ENCODE peak calls at places on chromosomes 11 and 22, in ten cellular contexts. W is GM23338, O is stomach, R is HCT116, G is K562, S is breast epithelium, D is prostate gland, P is H1, A is endothelial cell of umbilical vein, J is HL-60. Z is an unnamed sample.

GRCh38 chr11:18171377-18172000 is 1.1 kb upstream of the MRGPRX4 start:
- DNase-seq in G (peak), P (no peak), D (no peak), S (no peak), R (peak), W (peak), A (no peak), J (no peak), O (no peak), Z (no peak)

GRCh38 chr22:46613606-46613997 is 6.6 kb upstream of the GRAMD4 start:
- DNase-seq in W (no peak), J (peak), O (no peak), A (peak), G (no peak), D (no peak), P (no peak), S (no peak), R (no peak), Z (peak)

GRCh38 chr22:45880091-45880651 is 96.8 kb downstream of the WNT7B start:
- DNase-seq in W (no peak), J (no peak), R (no peak), S (no peak), O (no peak), P (peak), G (no peak), A (no peak), D (no peak), Z (no peak)

GRCh38 chr11:71129624-71130023 is 122.8 kb downstream of the SHANK2 start:
- DNase-seq in R (no peak), G (no peak), J (no peak), S (no peak), D (no peak), W (no peak), P (no peak), A (no peak), O (no peak), Z (no peak)

GRCh38 chr11:23555085-23555484 is 694.8 kb upstream of the CCDC179 start:
- DNase-seq in R (no peak), A (peak), D (no peak), S (no peak), O (no peak), W (no peak), G (no peak), P (no peak), J (no peak), Z (no peak)

GRCh38 chr11:83681944-83682644 is 395.9 kb upstream of the CCDC90B start:
- DNase-seq in G (no peak), A (no peak), D (peak), R (no peak), P (no peak), S (no peak), W (no peak), O (no peak), J (no peak), Z (no peak)

GRCh38 chr11:76664578-76665061 is 5.9 kb downstream of the LRRC32 start:
- DNase-seq in D (no peak), P (no peak), J (no peak), A (peak), G (peak), W (no peak), O (no peak), R (no peak), S (no peak), Z (peak)

GRCh38 chr11:125402436-125402835 is 93.6 kb downstream of the FEZ1 start:
- DNase-seq in G (no peak), J (no peak), O (no peak), A (peak), R (no peak), P (no peak), D (no peak), W (no peak), S (no peak), Z (no peak)

GRCh38 chr11:122261546-122261945 is 145.5 kb upstream of the BLID start:
- DNase-seq in D (no peak), R (no peak), S (no peak), O (no peak), A (no peak), G (no peak), P (no peak), W (no peak), J (no peak), Z (no peak)

GRCh38 chr22:20483771-20484170 is 11.8 kb downstream of the KLHL22 start:
- DNase-seq in A (no peak), O (no peak), D (no peak), J (no peak), P (no peak), R (no peak), G (no peak), S (no peak), W (no peak), Z (no peak)

GRCh38 chr11:119339581-119340334 is 925 bp downstream of the C1QTNF5 start:
- DNase-seq in S (no peak), G (peak), P (peak), O (peak), J (no peak), W (peak), D (no peak), A (peak), R (no peak), Z (peak)

GRCh38 chr11:119336744-119337469 is 2.6 kb downstream of the RNF26 start:
- DNase-seq in R (no peak), D (no peak), S (no peak), W (no peak), A (no peak), G (no peak), O (no peak), J (no peak), P (no peak), Z (no peak)

GRCh38 chr11:119338946-119339580 is 1.6 kb downstream of the C1QTNF5 start:
- DNase-seq in A (peak), D (no peak), O (no peak), J (no peak), W (peak), R (no peak), P (peak), S (no peak), G (no peak), Z (no peak)

GRCh38 chr11:119337581-119338317 is 2.9 kb downstream of the C1QTNF5 start:
- DNase-seq in D (no peak), W (peak), G (peak), A (peak), O (no peak), P (peak), S (no peak), R (no peak), J (no peak), Z (no peak)

DNA sequence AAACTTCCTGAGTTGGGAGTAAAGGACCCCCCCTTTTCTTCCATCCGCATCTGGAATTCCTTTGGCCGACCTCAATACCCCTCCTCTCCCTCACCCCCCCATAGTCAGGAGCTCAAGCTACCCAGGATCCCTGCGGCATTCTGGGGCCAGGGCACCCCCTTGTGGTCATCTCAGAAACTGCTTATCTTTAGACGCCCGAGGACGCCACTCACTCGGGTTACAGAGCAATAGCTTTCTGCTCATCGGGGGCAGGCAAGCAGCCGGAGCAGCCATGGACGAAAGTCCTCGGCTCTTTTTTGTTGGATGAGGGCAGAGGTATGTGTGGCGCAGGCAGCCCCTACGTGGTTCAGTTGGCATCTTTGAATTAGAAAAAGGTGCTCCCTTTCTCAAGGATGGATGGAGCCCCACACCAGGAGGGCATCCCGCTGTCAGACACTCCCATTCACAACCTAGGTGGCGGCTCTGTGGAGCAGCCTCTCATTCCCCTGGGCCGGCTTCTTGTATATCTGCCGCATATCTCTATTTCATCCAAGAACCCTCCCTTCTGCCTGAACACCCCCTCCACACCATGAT is 2.3 kb downstream of the C1QTNF5 start:
- DNase-seq in J (peak), G (peak), S (no peak), W (peak), R (peak), D (peak), O (peak), A (peak), P (peak), Z (peak)
- TF ChIP-seq POLR2AphosphoS5 in J (no peak), G (no peak), S (no peak), W (peak), R (no peak), D (peak), O (no peak), A (peak), P (no peak), Z (no peak)

GRCh38 chr11:10520562-10520961 is 20.4 kb downstream of the RNF141 start:
- DNase-seq in W (no peak), P (no peak), S (no peak), R (no peak), J (no peak), O (no peak), D (no peak), A (no peak), G (no peak), Z (no peak)
- H3K27ac ChIP-seq in W (no peak), P (no peak), S (no peak), R (no peak), J (no peak), O (no peak), D (no peak), A (no peak), G (no peak), Z (no peak)

DNA sequence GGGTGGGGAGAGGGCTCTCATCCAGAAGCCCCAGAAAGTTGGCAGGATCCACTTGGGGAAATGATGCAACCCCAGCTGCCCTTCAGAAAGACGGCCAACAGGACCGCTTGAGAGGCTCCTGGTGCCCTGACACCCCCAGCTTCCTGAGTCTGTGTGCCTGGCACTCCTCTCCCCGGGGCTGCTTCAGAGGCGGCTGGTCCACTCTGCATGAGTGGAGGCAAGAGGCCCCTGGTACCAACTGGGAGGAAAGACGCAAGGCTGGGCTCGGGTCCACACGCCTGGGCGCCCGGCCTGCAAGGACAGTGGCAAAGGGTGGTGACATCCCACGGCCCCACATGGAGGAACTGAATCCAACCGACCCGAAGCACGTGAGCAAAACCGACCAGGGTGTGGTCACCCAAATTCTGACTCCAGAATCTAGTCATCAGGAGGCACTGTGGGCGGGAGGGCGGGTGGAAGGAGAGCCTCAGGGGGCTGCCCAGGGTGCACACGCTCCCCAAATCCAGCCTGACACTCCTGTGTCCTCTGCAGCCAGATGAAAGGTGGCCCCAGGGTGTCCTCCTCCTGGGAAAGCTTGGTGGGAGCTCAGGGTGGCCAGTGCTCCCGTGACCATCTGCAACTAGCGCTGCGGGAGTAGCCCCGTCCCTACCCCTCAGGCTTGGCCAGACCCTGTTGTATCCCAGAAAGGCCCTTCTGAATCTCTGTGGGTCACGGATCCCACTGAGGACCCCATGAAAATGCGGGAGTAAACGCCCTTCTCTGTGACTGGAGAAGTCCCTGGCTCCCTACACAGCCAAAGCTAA is 3.7 kb downstream of the RNH1 start:
- DNase-seq in W (no peak), P (no peak), O (no peak), D (no peak), J (peak), G (peak), R (no peak), S (no peak), A (no peak), Z (peak)
- TF ChIP-seq POLR2AphosphoS5 in W (no peak), P (no peak), O (no peak), D (no peak), J (peak), G (no peak), R (no peak), S (no peak), A (no peak), Z (no peak)

DNA sequence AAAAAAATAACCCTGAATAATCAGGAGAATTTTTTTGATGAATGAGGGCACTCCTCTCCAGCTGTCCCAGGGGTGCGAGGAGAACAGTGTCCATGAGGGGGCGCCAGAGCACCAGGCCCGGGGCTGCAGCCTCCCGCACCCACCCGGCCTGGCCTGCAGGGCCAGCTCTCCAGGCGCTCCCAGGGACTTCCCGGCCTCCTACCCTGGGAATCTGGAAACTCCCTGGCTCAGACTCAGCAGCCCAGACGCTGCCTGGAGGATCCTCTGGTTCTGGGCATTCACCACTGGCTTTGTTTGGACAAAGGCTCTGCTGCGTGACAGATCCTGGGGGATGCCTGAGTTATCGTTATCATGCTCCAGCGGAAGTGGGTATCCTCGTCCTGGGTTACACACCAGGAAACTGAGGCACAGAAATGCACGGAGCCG is 31.0 kb downstream of the MCM5 start:
- DNase-seq in G (peak), W (peak), A (peak), R (peak), P (peak), J (peak), D (peak), S (peak), O (peak), Z (peak)
- H3K27ac ChIP-seq in G (no peak), W (no peak), A (peak), R (peak), P (no peak), J (no peak), D (peak), S (no peak), O (peak), Z (peak)

GRCh38 chr11:111916768-111917167 is 1.9 kb upstream of the C11orf52 start:
- DNase-seq in P (no peak), D (no peak), O (no peak), G (no peak), A (no peak), S (no peak), W (no peak), J (no peak), R (no peak), Z (no peak)
- TF ChIP-seq POLR2AphosphoS5 in P (no peak), D (no peak), O (no peak), G (no peak), A (no peak), S (no peak), W (no peak), J (no peak), R (no peak), Z (no peak)

GRCh38 chr22:17734197-17734596 is 40.1 kb downstream of the BID start:
- DNase-seq in J (peak), W (no peak), O (no peak), S (no peak), P (no peak), G (no peak), D (no peak), R (no peak), A (peak), Z (no peak)
- H3K27ac ChIP-seq in J (no peak), W (peak), O (no peak), S (no peak), P (no peak), G (no peak), D (no peak), R (no peak), A (peak), Z (no peak)

GRCh38 chr11:65779919-65780769 is 632 bp downstream of the AP5B1 start:
- DNase-seq in P (peak), A (peak), G (peak), R (peak), J (peak), O (peak), W (peak), D (peak), S (peak), Z (peak)
- TF ChIP-seq POLR2AphosphoS5 in P (no peak), A (peak), G (peak), R (peak), J (peak), O (peak), W (peak), D (peak), S (no peak), Z (peak)

GRCh38 chr11:12386309-12386708 is 8.9 kb downstream of the PARVA start:
- DNase-seq in G (no peak), P (no peak), R (no peak), A (no peak), O (no peak), D (no peak), S (no peak), J (no peak), W (no peak), Z (no peak)
- H3K27ac ChIP-seq in G (no peak), P (no peak), R (no peak), A (no peak), O (peak), D (peak), S (peak), J (no peak), W (no peak), Z (peak)

Z was measured in transverse colon.